ENCODE peak calls at places on chromosomes 4 and X, in seven cellular contexts. V, T, K, B, E, U and W are unnamed samples.

GRCh38 chr4:79964020-79964714 is 108.9 kb downstream of the ANTXR2 start:
- DNase-seq in K (no peak), V (no peak), B (no peak), T (no peak), U (no peak), E (no peak), W (no peak)

GRCh38 chr4:763191-763810 is 57.7 kb downstream of the PCGF3 start:
- DNase-seq in U (no peak), E (no peak), K (no peak), B (no peak), V (no peak), T (no peak), W (no peak)

GRCh38 chr4:65917486-65917885 is 247.2 kb upstream of the EPHA5 start:
- DNase-seq in T (no peak), K (no peak), U (no peak), V (no peak), B (no peak), E (no peak), W (no peak)

GRCh38 chr4:1008840-1009646 is 2.4 kb upstream of the FGFRL1 start:
- DNase-seq in B (peak), U (peak), E (no peak), K (no peak), T (peak), V (no peak), W (no peak)

GRCh38 chrX:45850775-45851433 is 650.2 kb upstream of the DIPK2B start:
- DNase-seq in B (peak), T (peak), K (no peak), U (peak), V (no peak), E (no peak), W (no peak)

GRCh38 chrX:44906542-44906941 is 33.6 kb downstream of the KDM6A start:
- DNase-seq in U (no peak), K (no peak), V (no peak), E (no peak), T (no peak), B (peak), W (no peak)

GRCh38 chrX:19332983-19333382 is 10.7 kb upstream of the PDHA1 start:
- DNase-seq in E (no peak), V (no peak), T (no peak), U (no peak), K (peak), B (no peak), W (no peak)

GRCh38 chrX:47182106-47182700 is 11.4 kb upstream of the UBA1 start:
- DNase-seq in K (peak), B (peak), U (no peak), V (no peak), E (no peak), T (no peak), W (no peak)

GRCh38 chr4:70954032-70954431 is 39.4 kb upstream of the DCK start:
- DNase-seq in K (no peak), U (no peak), B (no peak), E (no peak), V (no peak), T (no peak), W (no peak)

GRCh38 chr4:2535386-2536192 is 858 bp upstream of the FAM193A start:
- DNase-seq in B (peak), E (peak), U (peak), V (no peak), T (peak), K (peak), W (peak)

GRCh38 chr4:17027495-17027894 is 129.1 kb upstream of the LDB2 start:
- DNase-seq in E (no peak), U (no peak), K (peak), V (no peak), B (no peak), T (no peak), W (peak)

GRCh38 chr4:180827610-180828009 is 1415.6 kb upstream of the TENM3 start:
- DNase-seq in K (no peak), T (no peak), E (no peak), V (no peak), U (no peak), B (no peak), W (no peak)

GRCh38 chr4:41442818-41443217 is 95.1 kb upstream of the LIMCH1 start:
- DNase-seq in B (no peak), V (no peak), K (no peak), U (no peak), T (no peak), E (no peak), W (no peak)

GRCh38 chrX:110412971-110413726 is 54.5 kb downstream of the RTL9 start:
- DNase-seq in U (peak), V (peak), T (peak), E (peak), K (peak), B (peak), W (peak)

GRCh38 chr4:79498282-79498681 is 90.3 kb upstream of the GK2 start:
- DNase-seq in V (no peak), T (no peak), B (no peak), K (no peak), U (no peak), E (no peak), W (no peak)

GRCh38 chr4:183348706-183349659 is 26.8 kb upstream of the CLDN24 start:
- DNase-seq in U (no peak), B (peak), K (peak), E (peak), T (no peak), V (no peak), W (peak)

GRCh38 chrX:41259516-41259915 is 74.4 kb upstream of the DDX3X start:
- DNase-seq in B (no peak), K (peak), V (no peak), T (no peak), U (peak), E (no peak), W (no peak)

GRCh38 chr4:112403072-112403945 is 106.1 kb downstream of the ALPK1 start:
- DNase-seq in T (no peak), U (no peak), K (no peak), V (no peak), E (no peak), B (no peak), W (no peak)

GRCh38 chr4:15714616-15715015 is 11.8 kb downstream of the BST1 start:
- DNase-seq in T (no peak), K (peak), B (no peak), V (no peak), E (peak), U (no peak), W (no peak)

GRCh38 chr4:101348367-101348827 is 1.1 kb upstream of the PPP3CA start:
- DNase-seq in V (no peak), K (peak), E (no peak), B (no peak), T (no peak), U (no peak), W (no peak)

GRCh38 chr4:101346312-101346561 is 1.1 kb downstream of the PPP3CA start:
- DNase-seq in V (peak), K (no peak), T (no peak), U (no peak), E (no peak), B (no peak), W (no peak)

GRCh38 chr4:101346562-101347266 is 612 bp downstream of the PPP3CA start:
- DNase-seq in T (peak), K (peak), U (peak), V (peak), B (peak), E (peak), W (peak)

GRCh38 chr4:101347557-101348366 is 436 bp upstream of the PPP3CA start:
- DNase-seq in V (peak), B (peak), K (peak), E (peak), U (peak), T (peak), W (peak)

GRCh38 chr4:101347267-101347556 is at the start of gene PPP3CA:
- DNase-seq in E (no peak), T (no peak), K (no peak), V (no peak), B (no peak), U (no peak), W (no peak)
- TF ChIP-seq POLR2A in E (no peak), T (no peak), K (peak), V (no peak), B (peak), U (no peak), W (peak)

GRCh38 chr4:184537269-184538022 is 63.1 kb upstream of the IRF2 start:
- DNase-seq in B (peak), T (peak), U (peak), K (peak), V (peak), E (peak), W (peak)
- TF ChIP-seq POLR2A in B (peak), T (peak), U (peak), K (peak), V (peak), E (peak), W (peak)

GRCh38 chr4:121696641-121697461 is at the start of gene ANXA5:
- DNase-seq in K (peak), T (peak), V (peak), U (peak), E (peak), B (peak), W (peak)
- TF ChIP-seq POLR2A in K (peak), T (peak), V (peak), U (peak), E (no peak), B (no peak), W (peak)

DNA sequence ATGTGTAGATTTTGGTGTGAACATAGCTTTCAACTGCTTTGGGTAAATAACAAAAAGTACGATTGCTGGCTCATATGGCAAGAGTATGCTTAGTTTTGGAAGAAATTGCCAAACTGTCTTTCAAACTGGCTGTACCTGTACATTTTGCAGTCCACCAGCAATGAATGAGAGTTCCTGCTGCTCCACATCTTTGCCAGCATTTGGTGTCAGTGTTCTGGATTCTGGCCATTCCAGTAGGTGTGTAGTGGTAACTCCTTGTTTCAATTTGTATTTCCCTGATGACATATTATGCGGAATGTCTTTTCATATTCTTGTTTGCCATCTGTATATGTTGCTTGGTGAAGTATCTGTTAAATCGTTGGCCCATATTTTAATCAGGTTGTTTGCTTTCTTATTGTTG is 20.6 kb upstream of the ALB start:
- DNase-seq in B (no peak), T (no peak), V (no peak), K (no peak), E (no peak), U (peak), W (no peak)
- TF ChIP-seq POLR2A in B (no peak), T (no peak), V (no peak), K (no peak), E (no peak), U (no peak), W (no peak)

GRCh38 chrX:54182864-54183613 is at the start of gene FAM120C:
- DNase-seq in E (peak), U (peak), K (peak), T (peak), B (peak), V (peak), W (peak)
- TF ChIP-seq POLR2A in E (peak), U (peak), K (no peak), T (peak), B (no peak), V (no peak), W (peak)

GRCh38 chrX:38803609-38804480 is 2.6 kb downstream of the MID1IP1 start:
- DNase-seq in U (peak), T (peak), B (peak), V (peak), K (peak), E (peak), W (no peak)
- TF ChIP-seq POLR2A in U (peak), T (peak), B (no peak), V (peak), K (peak), E (peak), W (peak)

DNA sequence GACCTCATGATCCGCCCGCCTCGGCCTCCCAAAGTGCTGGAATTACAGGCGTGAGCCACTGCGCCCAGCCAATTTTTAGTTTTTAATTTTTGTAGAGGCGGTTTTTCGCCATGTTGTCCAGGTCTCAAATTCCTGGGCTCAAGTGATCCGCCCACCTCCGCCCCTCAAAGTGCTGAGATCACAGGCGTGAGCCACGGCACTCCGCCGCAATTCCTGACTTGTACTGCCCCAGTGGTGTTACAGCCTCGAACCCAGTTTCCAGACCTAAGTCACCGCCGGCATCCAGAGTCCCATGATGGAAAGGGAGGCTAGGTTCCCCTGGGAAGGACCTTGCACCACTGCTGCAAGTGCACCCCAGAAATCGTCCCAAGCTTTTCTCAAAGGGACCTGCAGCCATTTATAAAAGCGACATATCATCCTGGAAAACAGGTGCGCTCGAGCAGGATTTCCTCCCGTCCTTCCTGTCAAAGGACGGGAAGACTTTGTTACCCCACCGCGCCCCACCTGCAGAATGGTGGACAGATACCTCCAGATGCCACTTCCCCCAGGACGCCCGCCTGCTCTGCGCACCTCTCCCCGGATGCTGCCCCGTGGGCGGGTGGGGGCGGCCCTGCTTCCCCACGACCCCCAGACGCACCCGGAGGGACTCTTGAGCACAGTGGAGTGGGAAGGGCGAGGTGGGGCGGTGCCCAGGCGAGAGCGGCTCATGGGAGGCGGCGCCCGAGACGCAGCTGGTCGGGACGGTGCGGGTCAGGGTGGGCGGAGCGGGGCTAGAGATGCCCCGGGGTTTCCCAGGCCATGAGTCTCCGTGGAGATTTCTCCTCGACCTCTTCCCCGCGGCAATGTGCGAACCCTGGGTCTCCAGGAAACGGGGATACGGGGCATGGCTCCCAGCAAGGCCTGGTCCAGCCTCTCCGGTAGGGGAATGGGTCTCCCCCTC is 959 bp upstream of the RPL10 start:
- DNase-seq in K (peak), B (peak), U (peak), E (peak), T (peak), V (peak), W (no peak)
- TF ChIP-seq POLR2A in K (no peak), B (no peak), U (peak), E (no peak), T (no peak), V (no peak), W (no peak)

DNA sequence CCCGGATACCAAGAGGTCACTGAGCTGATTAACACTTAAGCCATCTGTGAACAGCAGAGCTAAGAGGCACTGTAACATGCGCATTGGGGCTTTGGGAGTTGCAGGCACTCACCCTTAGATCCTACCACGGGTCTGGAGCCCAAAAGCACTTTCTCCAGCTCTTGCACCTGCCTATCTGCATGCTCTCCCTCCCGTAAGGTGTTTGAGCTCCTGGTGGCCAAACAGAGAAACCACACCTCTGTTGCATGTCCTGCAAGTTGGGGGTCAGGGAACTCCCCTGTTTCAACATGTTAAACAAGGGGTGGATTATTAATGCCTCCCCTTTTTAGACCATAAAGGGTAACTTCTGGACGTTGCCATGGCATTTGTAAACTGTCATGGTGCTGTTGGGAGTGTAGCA is 49.8 kb downstream of the GYPA start:
- DNase-seq in K (no peak), T (no peak), B (no peak), U (no peak), V (no peak), E (peak), W (no peak)
- TF ChIP-seq POLR2A in K (no peak), T (no peak), B (no peak), U (no peak), V (no peak), E (no peak), W (no peak)

DNA sequence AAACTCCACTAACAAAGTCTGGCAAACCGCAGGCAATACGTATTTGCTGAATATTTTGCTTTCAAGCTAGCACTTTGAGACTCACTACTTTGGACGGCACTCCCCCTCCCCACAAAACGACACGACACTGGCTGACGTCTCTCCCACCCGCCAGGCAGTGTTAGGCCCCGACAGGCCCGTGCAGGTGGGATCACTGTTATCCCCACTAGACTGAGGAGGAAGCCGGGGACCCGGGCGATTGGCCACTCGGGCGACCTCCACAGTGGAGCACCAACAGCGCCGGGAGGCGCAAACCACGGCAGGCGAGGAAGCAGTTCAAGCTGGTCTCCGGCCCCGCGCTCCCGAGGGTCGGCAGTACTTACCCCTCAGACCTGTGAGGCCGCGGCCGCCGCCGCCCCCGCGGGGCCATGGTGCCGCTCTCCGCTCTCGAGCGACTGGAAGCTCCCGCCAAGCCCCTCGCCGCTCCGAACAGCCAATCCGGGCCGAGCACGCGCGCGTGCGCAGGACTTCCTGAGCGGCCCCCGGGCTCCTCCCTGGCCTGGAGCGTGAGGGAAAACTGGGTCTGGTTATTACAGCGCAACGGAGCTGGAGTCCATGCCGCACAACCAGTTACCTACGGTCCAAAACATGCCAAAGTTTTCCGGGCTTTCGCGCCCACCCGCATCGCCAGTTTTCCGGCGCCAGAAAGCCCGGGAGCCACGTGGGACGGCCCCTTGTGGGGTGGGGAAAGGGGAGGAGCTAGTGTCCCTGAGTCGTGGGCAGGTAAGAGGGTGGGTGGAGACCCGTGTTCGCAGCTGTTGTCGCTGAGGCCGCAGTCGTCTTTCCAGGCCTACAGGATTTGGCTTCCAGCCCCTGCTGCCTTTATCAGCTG is at the start of gene CENPU:
- DNase-seq in K (peak), B (peak), T (peak), E (peak), V (peak), U (peak), W (peak)
- TF ChIP-seq POLR2A in K (peak), B (no peak), T (peak), E (peak), V (peak), U (peak), W (peak)